ENCODE peak calls at places on chromosomes 12 and 14, in six cellular contexts. V, O, I, Y, A and D are unnamed samples. For H3K36me3, the result is how much of the 10 kb centered on the place peaks cover.

GRCh38 chr14:105207460-105207901 is 26.4 kb upstream of the NUDT14 start:
- DNase-seq in Y (no peak), V (no peak), O (no peak), I (no peak), A (no peak), D (no peak)

GRCh38 chr12:84767079-84767478 is 145.5 kb downstream of the SLC6A15 start:
- DNase-seq in I (no peak), O (no peak), V (no peak), A (no peak), Y (no peak), D (no peak)

GRCh38 chr12:12357697-12358476 is 1.0 kb downstream of the BORCS5 start:
- DNase-seq in V (no peak), Y (no peak), O (no peak), I (no peak), A (no peak), D (no peak)

GRCh38 chr12:70826156-70826555 is 94.4 kb downstream of the PTPRR start:
- DNase-seq in I (no peak), V (no peak), O (no peak), A (no peak), Y (no peak), D (no peak)

GRCh38 chr14:41130274-41130673 is 476.4 kb upstream of the LRFN5 start:
- DNase-seq in A (no peak), V (no peak), Y (no peak), I (no peak), O (no peak), D (no peak)

GRCh38 chr12:72031066-72031465 is 92.4 kb downstream of the TPH2 start:
- DNase-seq in V (no peak), Y (no peak), A (no peak), O (no peak), I (no peak), D (no peak)

GRCh38 chr12:7985802-7986418 is 46.6 kb upstream of the FOXJ2 start:
- DNase-seq in Y (no peak), I (no peak), V (no peak), A (no peak), O (no peak), D (no peak)

GRCh38 chr12:107457536-107457935 is 228.1 kb upstream of the PWP1 start:
- DNase-seq in Y (no peak), A (no peak), V (no peak), O (no peak), I (no peak), D (no peak)

GRCh38 chr12:31326689-31327659 is 1.0 kb upstream of the SINHCAF start:
- DNase-seq in A (no peak), O (no peak), V (no peak), Y (no peak), I (no peak), D (no peak)

GRCh38 chr12:10941916-10942607 is 3.0 kb upstream of the TAS2R14 start:
- DNase-seq in I (no peak), A (no peak), Y (no peak), O (peak), V (no peak), D (no peak)

GRCh38 chr12:14418526-14418925 is 53.0 kb downstream of the ATF7IP start:
- DNase-seq in Y (no peak), I (no peak), O (no peak), A (no peak), V (no peak), D (no peak)

GRCh38 chr14:51176819-51177218 is 63.2 kb upstream of the TMX1 start:
- DNase-seq in Y (no peak), A (no peak), V (no peak), O (no peak), I (no peak), D (no peak)

GRCh38 chr14:51157012-51157411 is 62.1 kb upstream of the TRIM9 start:
- DNase-seq in I (no peak), V (no peak), O (no peak), A (no peak), Y (no peak), D (no peak)

GRCh38 chr14:49972199-49972671 is 79.4 kb downstream of the ARF6 start:
- DNase-seq in A (no peak), I (no peak), Y (no peak), O (no peak), V (peak), D (no peak)

GRCh38 chr14:24334431-24335271 is at the start of gene ADCY4:
- DNase-seq in V (no peak), O (peak), I (no peak), Y (no peak), A (no peak), D (no peak)

GRCh38 chr14:56117765-56118610 is at the start of gene PELI2:
- DNase-seq in V (peak), I (peak), Y (peak), O (peak), A (peak), D (peak)

GRCh38 chr12:109131522-109132050 is 15.2 kb downstream of the ACACB start:
- DNase-seq in A (no peak), V (peak), O (no peak), I (no peak), Y (peak), D (no peak)

GRCh38 chr12:70213707-70214106 is 29.5 kb upstream of the CNOT2 start:
- DNase-seq in O (no peak), V (no peak), Y (no peak), I (no peak), A (no peak), D (no peak)

GRCh38 chr12:94684416-94684815 is 34.1 kb upstream of the TMCC3 start:
- DNase-seq in A (no peak), Y (no peak), V (no peak), I (no peak), O (no peak), D (no peak)

GRCh38 chr14:65949711-65950516 is 536.3 kb upstream of the CCDC196 start:
- DNase-seq in V (peak), Y (no peak), I (peak), O (peak), A (no peak), D (no peak)

GRCh38 chr12:57517187-57517586 is 3.1 kb downstream of the DDIT3 start:
- DNase-seq in V (peak), Y (no peak), O (no peak), I (no peak), A (no peak), D (no peak)

GRCh38 chr12:54390668-54391551 is 6.4 kb upstream of the ZNF385A start:
- DNase-seq in I (peak), Y (no peak), A (no peak), V (peak), O (peak), D (peak)

GRCh38 chr12:105079011-105079570 is 5.2 kb downstream of the ALDH1L2 start:
- DNase-seq in Y (no peak), I (no peak), O (no peak), V (no peak), A (no peak), D (no peak)

GRCh38 chr12:104426926-104427546 is 29.7 kb upstream of the CHST11 start:
- DNase-seq in I (no peak), Y (no peak), O (no peak), A (no peak), V (no peak), D (no peak)

GRCh38 chr12:132217371-132217770 is 73.1 kb downstream of the NOC4L start:
- DNase-seq in A (no peak), V (no peak), I (no peak), Y (no peak), O (no peak), D (no peak)

GRCh38 chr12:132216354-132216987 is 72.2 kb downstream of the NOC4L start:
- DNase-seq in I (no peak), O (peak), A (no peak), Y (peak), V (no peak), D (no peak)

GRCh38 chr12:132214906-132215643 is 70.8 kb downstream of the NOC4L start:
- DNase-seq in Y (peak), V (no peak), O (peak), A (no peak), I (no peak), D (no peak)

GRCh38 chr12:132214161-132214476 is 69.9 kb downstream of the NOC4L start:
- DNase-seq in O (no peak), I (no peak), Y (no peak), V (no peak), A (no peak), D (no peak)

GRCh38 chr12:132215644-132215989 is 71.4 kb downstream of the NOC4L start:
- DNase-seq in O (peak), I (no peak), Y (peak), A (no peak), V (no peak), D (no peak)
- H3K36me3 ChIP-seq in O (under half), I (under half), Y (under half), A (under half), V (under half), D (under half)

GRCh38 chr14:91241848-91242247 is 2.7 kb downstream of the GPR68 start:
- DNase-seq in Y (no peak), O (no peak), I (no peak), V (no peak), A (no peak), D (no peak)
- H3K27ac ChIP-seq in Y (no peak), O (no peak), I (peak), V (no peak), A (peak), D (peak)

GRCh38 chr14:60515696-60516284 is 6.8 kb downstream of the SIX6 start:
- DNase-seq in O (no peak), I (no peak), A (no peak), V (no peak), Y (peak), D (no peak)

GRCh38 chr14:60515244-60515695 is 6.3 kb downstream of the SIX6 start:
- DNase-seq in Y (no peak), I (no peak), A (no peak), O (no peak), V (no peak), D (no peak)

GRCh38 chr14:60512952-60513554 is 4.1 kb downstream of the SIX6 start:
- DNase-seq in O (no peak), I (no peak), V (no peak), A (no peak), Y (no peak), D (no peak)

GRCh38 chr14:60510976-60511599 is 2.1 kb downstream of the SIX6 start:
- DNase-seq in Y (no peak), I (no peak), V (no peak), A (no peak), O (no peak), D (no peak)

DNA sequence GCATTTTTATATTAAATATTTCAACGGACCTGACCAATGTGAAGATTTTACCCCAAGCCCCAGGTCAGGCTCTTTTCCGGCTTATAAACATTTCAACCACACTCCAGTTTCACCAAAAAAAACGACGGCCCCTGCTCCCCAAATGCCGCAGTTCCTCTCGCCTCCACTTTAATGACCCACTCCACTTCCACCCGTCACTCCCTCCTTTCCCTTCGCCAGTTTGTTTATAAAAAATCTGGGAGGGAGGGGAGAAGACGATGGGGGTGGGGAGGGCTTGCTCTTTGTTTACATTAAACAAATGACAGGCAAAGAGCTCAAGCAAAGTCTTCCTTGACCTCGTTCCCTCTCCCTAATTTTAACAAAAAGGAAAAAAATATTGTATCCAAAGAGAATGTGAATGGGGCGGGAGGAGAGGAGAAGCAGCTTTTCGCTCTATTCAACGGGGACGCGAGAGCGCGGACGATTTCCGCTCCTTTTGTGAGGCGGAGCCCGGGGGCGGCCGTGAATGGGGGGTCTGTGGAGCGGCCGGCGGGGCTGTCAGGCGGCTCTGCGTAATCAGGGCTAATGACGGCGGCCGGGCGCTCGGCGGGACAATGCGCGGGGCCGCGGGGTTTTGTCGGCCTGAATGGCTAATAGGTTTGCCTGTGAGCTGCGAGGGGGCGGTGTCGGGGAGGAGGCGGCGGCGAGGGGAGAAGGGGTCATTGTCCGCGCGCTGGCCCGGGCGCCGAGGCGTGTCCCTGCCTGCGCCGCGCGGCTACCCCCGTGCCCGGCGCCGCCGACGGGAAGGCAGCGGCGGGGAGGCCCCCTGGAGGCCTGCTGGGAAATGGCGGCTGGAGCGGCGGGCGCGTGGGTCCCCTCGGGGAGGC is 5.7 kb downstream of the SIX6 start:
- DNase-seq in V (peak), O (no peak), A (no peak), Y (peak), I (no peak), D (no peak)
- TF ChIP-seq CTCF in V (peak), O (no peak), A (no peak), Y (peak), I (no peak), D (peak)

DNA sequence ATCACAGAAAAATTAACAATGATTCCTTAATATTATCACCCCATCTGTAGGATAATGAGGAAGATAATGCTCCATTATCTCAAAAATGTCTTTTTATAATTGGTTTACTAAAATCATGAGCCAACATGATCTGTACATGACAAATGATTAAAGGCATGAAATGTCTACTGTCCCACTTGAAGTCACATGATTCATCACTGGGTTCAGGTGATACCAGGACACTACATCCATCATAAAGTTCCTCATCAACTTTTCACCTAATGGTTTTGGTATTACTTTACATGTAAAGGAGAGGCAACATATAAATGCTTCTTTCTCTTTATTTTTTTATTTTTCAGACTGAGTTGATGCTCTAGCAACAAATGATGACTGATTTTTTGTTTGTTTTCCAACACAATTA is 313.3 kb downstream of the MED13L start:
- DNase-seq in V (no peak), O (no peak), A (no peak), Y (no peak), I (no peak), D (no peak)
- H3K36me3 ChIP-seq in V (under half), O (under half), A (under half), Y (half or more), I (half or more), D (half or more)

GRCh38 chr14:75144944-75145343 is 18.1 kb upstream of the NEK9 start:
- DNase-seq in V (no peak), O (no peak), A (no peak), I (no peak), Y (no peak), D (no peak)
- H3K27ac ChIP-seq in V (peak), O (no peak), A (peak), I (peak), Y (peak), D (no peak)

DNA sequence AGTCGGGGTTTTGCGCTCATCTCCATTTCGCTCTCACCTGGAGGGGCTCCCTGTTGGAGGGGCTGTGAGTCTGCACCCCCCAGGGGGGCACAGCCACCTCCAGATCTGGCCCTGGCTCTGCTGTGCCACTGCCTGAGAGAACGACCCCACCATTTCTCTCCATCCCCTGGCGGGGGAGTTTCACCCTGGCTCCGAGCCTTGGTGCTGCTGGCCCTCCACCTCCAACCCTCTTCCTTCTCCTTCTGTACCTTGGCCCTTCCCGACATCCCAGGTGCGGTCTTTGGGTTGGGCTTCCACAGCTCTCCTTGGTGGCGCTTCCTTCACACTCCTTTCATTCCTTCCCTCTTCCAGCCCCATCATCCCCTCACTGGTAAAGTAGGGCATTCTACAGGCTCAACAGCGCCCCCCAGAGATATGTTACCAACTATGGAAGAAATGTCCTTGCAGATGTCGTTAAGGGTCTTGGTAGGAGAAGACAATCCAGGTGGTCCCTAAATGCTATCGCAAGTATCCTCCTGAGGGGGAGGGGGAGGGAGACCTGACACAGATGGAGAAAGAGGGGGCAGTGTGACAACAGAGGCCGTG is 16.3 kb downstream of the SERPINA1 start:
- DNase-seq in O (no peak), A (no peak), Y (no peak), I (peak), V (no peak), D (no peak)
- TF ChIP-seq CTCF in O (no peak), A (no peak), Y (no peak), I (no peak), V (no peak), D (no peak)